ENCODE peak calls at places on chromosome 1, in seven cellular contexts. One of them, this sample, is unnamed.

GRCh38 chr1:230916607-230917283 is 48.4 kb upstream of the C1orf198 start:
- DNase-seq in activated CD4-positive, alpha-beta T cell treated with anti-CD3 and anti-CD28 coated beads, Interleukin-2, amount 50 U/mL, for 24 hours: no peak
- DNase-seq in activated T-cell treated with anti-CD3 and anti-CD28 coated beads, Interleukin-2, amount 50 U/mL, for 48 hours: no peak
- DNase-seq in substantia nigra: no peak
- DNase-seq in foreskin fibroblast: no peak
- DNase-seq in A673: no peak
- DNase-seq in GM03348: no peak
- DNase-seq in this sample: no peak

GRCh38 chr1:219702551-219703215 is 89.8 kb upstream of the ZC3H11B start:
- DNase-seq in substantia nigra: no peak
- DNase-seq in A673: no peak
- DNase-seq in activated T-cell treated with anti-CD3 and anti-CD28 coated beads, Interleukin-2, amount 50 U/mL, for 48 hours: no peak
- DNase-seq in GM03348: no peak
- DNase-seq in foreskin fibroblast: no peak
- DNase-seq in activated CD4-positive, alpha-beta T cell treated with anti-CD3 and anti-CD28 coated beads, Interleukin-2, amount 50 U/mL, for 24 hours: no peak
- DNase-seq in this sample: no peak

GRCh38 chr1:158087320-158087927 is 93.3 kb upstream of the CD1D start:
- DNase-seq in A673: peak
- DNase-seq in foreskin fibroblast: peak
- DNase-seq in activated CD4-positive, alpha-beta T cell treated with anti-CD3 and anti-CD28 coated beads, Interleukin-2, amount 50 U/mL, for 24 hours: no peak
- DNase-seq in GM03348: peak
- DNase-seq in substantia nigra: no peak
- DNase-seq in activated T-cell treated with anti-CD3 and anti-CD28 coated beads, Interleukin-2, amount 50 U/mL, for 48 hours: peak
- DNase-seq in this sample: peak

GRCh38 chr1:18288609-18289219 is 181.1 kb downstream of the IGSF21 start:
- DNase-seq in activated CD4-positive, alpha-beta T cell treated with anti-CD3 and anti-CD28 coated beads, Interleukin-2, amount 50 U/mL, for 24 hours: no peak
- DNase-seq in substantia nigra: no peak
- DNase-seq in foreskin fibroblast: no peak
- DNase-seq in GM03348: no peak
- DNase-seq in A673: no peak
- DNase-seq in activated T-cell treated with anti-CD3 and anti-CD28 coated beads, Interleukin-2, amount 50 U/mL, for 48 hours: no peak
- DNase-seq in this sample: no peak

GRCh38 chr1:177439301-177439700 is 268.5 kb downstream of the BRINP2 start:
- DNase-seq in A673: no peak
- DNase-seq in GM03348: no peak
- DNase-seq in foreskin fibroblast: no peak
- DNase-seq in substantia nigra: no peak
- DNase-seq in activated CD4-positive, alpha-beta T cell treated with anti-CD3 and anti-CD28 coated beads, Interleukin-2, amount 50 U/mL, for 24 hours: no peak
- DNase-seq in activated T-cell treated with anti-CD3 and anti-CD28 coated beads, Interleukin-2, amount 50 U/mL, for 48 hours: no peak
- DNase-seq in this sample: no peak

GRCh38 chr1:67683306-67683705 is 1.7 kb upstream of the GADD45A start:
- DNase-seq in activated CD4-positive, alpha-beta T cell treated with anti-CD3 and anti-CD28 coated beads, Interleukin-2, amount 50 U/mL, for 24 hours: no peak
- DNase-seq in activated T-cell treated with anti-CD3 and anti-CD28 coated beads, Interleukin-2, amount 50 U/mL, for 48 hours: no peak
- DNase-seq in GM03348: peak
- DNase-seq in foreskin fibroblast: peak
- DNase-seq in substantia nigra: no peak
- DNase-seq in A673: peak
- DNase-seq in this sample: no peak

GRCh38 chr1:24987875-24988559 is 57.9 kb upstream of the RUNX3 start:
- DNase-seq in substantia nigra: no peak
- DNase-seq in activated CD4-positive, alpha-beta T cell treated with anti-CD3 and anti-CD28 coated beads, Interleukin-2, amount 50 U/mL, for 24 hours: no peak
- DNase-seq in GM03348: no peak
- DNase-seq in activated T-cell treated with anti-CD3 and anti-CD28 coated beads, Interleukin-2, amount 50 U/mL, for 48 hours: peak
- DNase-seq in foreskin fibroblast: no peak
- DNase-seq in A673: no peak
- DNase-seq in this sample: peak

GRCh38 chr1:22629886-22630285 is 6.5 kb upstream of the C1QA start:
- DNase-seq in GM03348: no peak
- DNase-seq in substantia nigra: no peak
- DNase-seq in activated CD4-positive, alpha-beta T cell treated with anti-CD3 and anti-CD28 coated beads, Interleukin-2, amount 50 U/mL, for 24 hours: no peak
- DNase-seq in foreskin fibroblast: no peak
- DNase-seq in A673: no peak
- DNase-seq in activated T-cell treated with anti-CD3 and anti-CD28 coated beads, Interleukin-2, amount 50 U/mL, for 48 hours: no peak
- DNase-seq in this sample: no peak

GRCh38 chr1:115495111-115495510 is 146.7 kb upstream of the VANGL1 start:
- DNase-seq in activated CD4-positive, alpha-beta T cell treated with anti-CD3 and anti-CD28 coated beads, Interleukin-2, amount 50 U/mL, for 24 hours: no peak
- DNase-seq in activated T-cell treated with anti-CD3 and anti-CD28 coated beads, Interleukin-2, amount 50 U/mL, for 48 hours: no peak
- DNase-seq in substantia nigra: no peak
- DNase-seq in foreskin fibroblast: no peak
- DNase-seq in A673: no peak
- DNase-seq in GM03348: no peak
- DNase-seq in this sample: no peak

GRCh38 chr1:228282329-228283042 is 74.6 kb downstream of the OBSCN start:
- DNase-seq in A673: no peak
- DNase-seq in activated CD4-positive, alpha-beta T cell treated with anti-CD3 and anti-CD28 coated beads, Interleukin-2, amount 50 U/mL, for 24 hours: no peak
- DNase-seq in substantia nigra: no peak
- DNase-seq in activated T-cell treated with anti-CD3 and anti-CD28 coated beads, Interleukin-2, amount 50 U/mL, for 48 hours: no peak
- DNase-seq in foreskin fibroblast: peak
- DNase-seq in GM03348: peak
- DNase-seq in this sample: no peak

GRCh38 chr1:233364695-233365539 is 37.4 kb downstream of the MAP3K21 start:
- DNase-seq in GM03348: peak
- DNase-seq in activated T-cell treated with anti-CD3 and anti-CD28 coated beads, Interleukin-2, amount 50 U/mL, for 48 hours: no peak
- DNase-seq in foreskin fibroblast: peak
- DNase-seq in substantia nigra: no peak
- DNase-seq in A673: peak
- DNase-seq in activated CD4-positive, alpha-beta T cell treated with anti-CD3 and anti-CD28 coated beads, Interleukin-2, amount 50 U/mL, for 24 hours: no peak
- DNase-seq in this sample: peak

GRCh38 chr1:37305841-37306240 is 168.5 kb upstream of the ZC3H12A start:
- DNase-seq in GM03348: no peak
- DNase-seq in A673: no peak
- DNase-seq in activated T-cell treated with anti-CD3 and anti-CD28 coated beads, Interleukin-2, amount 50 U/mL, for 48 hours: no peak
- DNase-seq in substantia nigra: no peak
- DNase-seq in foreskin fibroblast: no peak
- DNase-seq in activated CD4-positive, alpha-beta T cell treated with anti-CD3 and anti-CD28 coated beads, Interleukin-2, amount 50 U/mL, for 24 hours: no peak
- DNase-seq in this sample: no peak

GRCh38 chr1:230215049-230215448 is 148.0 kb downstream of the GALNT2 start:
- DNase-seq in A673: peak
- DNase-seq in GM03348: peak
- DNase-seq in activated T-cell treated with anti-CD3 and anti-CD28 coated beads, Interleukin-2, amount 50 U/mL, for 48 hours: no peak
- DNase-seq in substantia nigra: peak
- DNase-seq in activated CD4-positive, alpha-beta T cell treated with anti-CD3 and anti-CD28 coated beads, Interleukin-2, amount 50 U/mL, for 24 hours: no peak
- DNase-seq in foreskin fibroblast: peak
- DNase-seq in this sample: no peak

GRCh38 chr1:32925360-32926142 is 24.4 kb upstream of the TMEM54 start:
- DNase-seq in activated CD4-positive, alpha-beta T cell treated with anti-CD3 and anti-CD28 coated beads, Interleukin-2, amount 50 U/mL, for 24 hours: no peak
- DNase-seq in GM03348: no peak
- DNase-seq in A673: no peak
- DNase-seq in foreskin fibroblast: no peak
- DNase-seq in activated T-cell treated with anti-CD3 and anti-CD28 coated beads, Interleukin-2, amount 50 U/mL, for 48 hours: peak
- DNase-seq in substantia nigra: no peak
- DNase-seq in this sample: no peak

GRCh38 chr1:221557024-221557423 is 184.9 kb downstream of the DUSP10 start:
- DNase-seq in foreskin fibroblast: peak
- DNase-seq in activated CD4-positive, alpha-beta T cell treated with anti-CD3 and anti-CD28 coated beads, Interleukin-2, amount 50 U/mL, for 24 hours: no peak
- DNase-seq in A673: no peak
- DNase-seq in GM03348: no peak
- DNase-seq in activated T-cell treated with anti-CD3 and anti-CD28 coated beads, Interleukin-2, amount 50 U/mL, for 48 hours: no peak
- DNase-seq in substantia nigra: no peak
- DNase-seq in this sample: no peak

GRCh38 chr1:155226188-155226909 is 17.9 kb downstream of the MTX1 start:
- DNase-seq in activated CD4-positive, alpha-beta T cell treated with anti-CD3 and anti-CD28 coated beads, Interleukin-2, amount 50 U/mL, for 24 hours: peak
- DNase-seq in substantia nigra: peak
- DNase-seq in activated T-cell treated with anti-CD3 and anti-CD28 coated beads, Interleukin-2, amount 50 U/mL, for 48 hours: peak
- DNase-seq in GM03348: peak
- DNase-seq in foreskin fibroblast: peak
- DNase-seq in A673: peak
- DNase-seq in this sample: peak

GRCh38 chr1:22723151-22723550 is 12.5 kb downstream of the EPHB2 start:
- DNase-seq in substantia nigra: no peak
- DNase-seq in GM03348: no peak
- DNase-seq in activated T-cell treated with anti-CD3 and anti-CD28 coated beads, Interleukin-2, amount 50 U/mL, for 48 hours: no peak
- DNase-seq in activated CD4-positive, alpha-beta T cell treated with anti-CD3 and anti-CD28 coated beads, Interleukin-2, amount 50 U/mL, for 24 hours: no peak
- DNase-seq in foreskin fibroblast: no peak
- DNase-seq in A673: no peak
- DNase-seq in this sample: no peak

GRCh38 chr1:15288173-15288926 is 41.3 kb downstream of the FHAD1 start:
- DNase-seq in GM03348: no peak
- DNase-seq in substantia nigra: no peak
- DNase-seq in activated CD4-positive, alpha-beta T cell treated with anti-CD3 and anti-CD28 coated beads, Interleukin-2, amount 50 U/mL, for 24 hours: no peak
- DNase-seq in activated T-cell treated with anti-CD3 and anti-CD28 coated beads, Interleukin-2, amount 50 U/mL, for 48 hours: no peak
- DNase-seq in foreskin fibroblast: no peak
- DNase-seq in A673: no peak
- DNase-seq in this sample: no peak

GRCh38 chr1:161226320-161226711 is 456 bp downstream of the TOMM40L start:
- DNase-seq in foreskin fibroblast: no peak
- DNase-seq in activated T-cell treated with anti-CD3 and anti-CD28 coated beads, Interleukin-2, amount 50 U/mL, for 48 hours: peak
- DNase-seq in GM03348: peak
- DNase-seq in activated CD4-positive, alpha-beta T cell treated with anti-CD3 and anti-CD28 coated beads, Interleukin-2, amount 50 U/mL, for 24 hours: no peak
- DNase-seq in substantia nigra: no peak
- DNase-seq in A673: no peak
- DNase-seq in this sample: no peak

GRCh38 chr1:175597969-175598765 is 145.2 kb downstream of the TNR start:
- DNase-seq in activated T-cell treated with anti-CD3 and anti-CD28 coated beads, Interleukin-2, amount 50 U/mL, for 48 hours: no peak
- DNase-seq in substantia nigra: no peak
- DNase-seq in A673: no peak
- DNase-seq in GM03348: no peak
- DNase-seq in activated CD4-positive, alpha-beta T cell treated with anti-CD3 and anti-CD28 coated beads, Interleukin-2, amount 50 U/mL, for 24 hours: no peak
- DNase-seq in foreskin fibroblast: no peak
- DNase-seq in this sample: peak

GRCh38 chr1:7650801-7651200 is 120.3 kb upstream of the VAMP3 start:
- DNase-seq in activated T-cell treated with anti-CD3 and anti-CD28 coated beads, Interleukin-2, amount 50 U/mL, for 48 hours: no peak
- DNase-seq in A673: no peak
- DNase-seq in substantia nigra: no peak
- DNase-seq in activated CD4-positive, alpha-beta T cell treated with anti-CD3 and anti-CD28 coated beads, Interleukin-2, amount 50 U/mL, for 24 hours: no peak
- DNase-seq in GM03348: no peak
- DNase-seq in foreskin fibroblast: no peak
- DNase-seq in this sample: no peak

GRCh38 chr1:93323185-93323820 is 22.4 kb upstream of the DR1 start:
- DNase-seq in substantia nigra: no peak
- DNase-seq in GM03348: no peak
- DNase-seq in A673: no peak
- DNase-seq in activated CD4-positive, alpha-beta T cell treated with anti-CD3 and anti-CD28 coated beads, Interleukin-2, amount 50 U/mL, for 24 hours: no peak
- DNase-seq in activated T-cell treated with anti-CD3 and anti-CD28 coated beads, Interleukin-2, amount 50 U/mL, for 48 hours: no peak
- DNase-seq in foreskin fibroblast: no peak
- DNase-seq in this sample: no peak

GRCh38 chr1:15833069-15833679 is 14.3 kb upstream of the SPEN start:
- DNase-seq in GM03348: peak
- DNase-seq in foreskin fibroblast: peak
- DNase-seq in substantia nigra: peak
- DNase-seq in A673: peak
- DNase-seq in activated CD4-positive, alpha-beta T cell treated with anti-CD3 and anti-CD28 coated beads, Interleukin-2, amount 50 U/mL, for 24 hours: peak
- DNase-seq in activated T-cell treated with anti-CD3 and anti-CD28 coated beads, Interleukin-2, amount 50 U/mL, for 48 hours: peak
- DNase-seq in this sample: no peak

GRCh38 chr1:39900662-39901485 is 843 bp downstream of the MYCL start:
- DNase-seq in activated T-cell treated with anti-CD3 and anti-CD28 coated beads, Interleukin-2, amount 50 U/mL, for 48 hours: peak
- DNase-seq in A673: no peak
- DNase-seq in foreskin fibroblast: no peak
- DNase-seq in substantia nigra: no peak
- DNase-seq in GM03348: peak
- DNase-seq in activated CD4-positive, alpha-beta T cell treated with anti-CD3 and anti-CD28 coated beads, Interleukin-2, amount 50 U/mL, for 24 hours: no peak
- DNase-seq in this sample: peak

GRCh38 chr1:115458426-115459114 is 120.5 kb upstream of the NGF start:
- DNase-seq in substantia nigra: no peak
- DNase-seq in activated CD4-positive, alpha-beta T cell treated with anti-CD3 and anti-CD28 coated beads, Interleukin-2, amount 50 U/mL, for 24 hours: no peak
- DNase-seq in activated T-cell treated with anti-CD3 and anti-CD28 coated beads, Interleukin-2, amount 50 U/mL, for 48 hours: no peak
- DNase-seq in GM03348: no peak
- DNase-seq in foreskin fibroblast: no peak
- DNase-seq in A673: no peak
- DNase-seq in this sample: no peak

GRCh38 chr1:12188115-12188514 is 21.3 kb downstream of the TNFRSF1B start:
- DNase-seq in A673: no peak
- DNase-seq in GM03348: no peak
- DNase-seq in activated T-cell treated with anti-CD3 and anti-CD28 coated beads, Interleukin-2, amount 50 U/mL, for 48 hours: no peak
- DNase-seq in substantia nigra: no peak
- DNase-seq in activated CD4-positive, alpha-beta T cell treated with anti-CD3 and anti-CD28 coated beads, Interleukin-2, amount 50 U/mL, for 24 hours: no peak
- DNase-seq in foreskin fibroblast: no peak
- DNase-seq in this sample: no peak

GRCh38 chr1:22749919-22750670 is 39.5 kb downstream of the EPHB2 start:
- DNase-seq in A673: peak
- DNase-seq in activated T-cell treated with anti-CD3 and anti-CD28 coated beads, Interleukin-2, amount 50 U/mL, for 48 hours: peak
- DNase-seq in foreskin fibroblast: peak
- DNase-seq in activated CD4-positive, alpha-beta T cell treated with anti-CD3 and anti-CD28 coated beads, Interleukin-2, amount 50 U/mL, for 24 hours: no peak
- DNase-seq in GM03348: peak
- DNase-seq in substantia nigra: no peak
- DNase-seq in this sample: no peak

GRCh38 chr1:94873520-94874351 is 53.2 kb downstream of the CNN3 start:
- DNase-seq in GM03348: peak
- DNase-seq in A673: no peak
- DNase-seq in activated CD4-positive, alpha-beta T cell treated with anti-CD3 and anti-CD28 coated beads, Interleukin-2, amount 50 U/mL, for 24 hours: no peak
- DNase-seq in substantia nigra: peak
- DNase-seq in activated T-cell treated with anti-CD3 and anti-CD28 coated beads, Interleukin-2, amount 50 U/mL, for 48 hours: no peak
- DNase-seq in foreskin fibroblast: peak
- DNase-seq in this sample: no peak

GRCh38 chr1:108842525-108843181 is 14.2 kb downstream of the AKNAD1 start:
- DNase-seq in activated T-cell treated with anti-CD3 and anti-CD28 coated beads, Interleukin-2, amount 50 U/mL, for 48 hours: no peak
- DNase-seq in substantia nigra: no peak
- DNase-seq in foreskin fibroblast: no peak
- DNase-seq in A673: no peak
- DNase-seq in activated CD4-positive, alpha-beta T cell treated with anti-CD3 and anti-CD28 coated beads, Interleukin-2, amount 50 U/mL, for 24 hours: no peak
- DNase-seq in GM03348: no peak
- DNase-seq in this sample: no peak

GRCh38 chr1:44603718-44604117 is 70.6 kb downstream of the TMEM53 start:
- DNase-seq in substantia nigra: no peak
- DNase-seq in activated T-cell treated with anti-CD3 and anti-CD28 coated beads, Interleukin-2, amount 50 U/mL, for 48 hours: no peak
- DNase-seq in activated CD4-positive, alpha-beta T cell treated with anti-CD3 and anti-CD28 coated beads, Interleukin-2, amount 50 U/mL, for 24 hours: no peak
- DNase-seq in A673: peak
- DNase-seq in foreskin fibroblast: no peak
- DNase-seq in GM03348: no peak
- DNase-seq in this sample: no peak

This sample was measured in GM20000.